ENCODE peak calls at places on chromosomes 2 and 18, in four cellular contexts. Y is AG09319; M is lower lobe of right lung; I is NK-92 treated with Interleukin-12 subunit alpha and Interleukin-12 subunit beta, amount 100 ng/mL, for 24 hours. P is an unnamed sample.

GRCh38 chr2:199111461-199111860 is 346.3 kb downstream of the SATB2 start:
- DNase-seq in I (no peak), M (no peak), Y (no peak), P (no peak)

GRCh38 chr18:13597068-13597467 is 129.3 kb downstream of the FAM210A start:
- DNase-seq in Y (no peak), I (no peak), M (no peak), P (no peak)

GRCh38 chr2:37631698-37632097 is 39.7 kb downstream of the CDC42EP3 start:
- DNase-seq in Y (no peak), I (no peak), M (no peak), P (no peak)

GRCh38 chr2:233794128-233794658 is 16.1 kb downstream of the MROH2A start:
- DNase-seq in Y (no peak), M (no peak), I (no peak), P (no peak)

GRCh38 chr2:166944909-166945308 is 56.6 kb downstream of the XIRP2 start:
- DNase-seq in I (no peak), Y (no peak), M (no peak), P (no peak)

GRCh38 chr2:240293126-240293864 is 142.2 kb upstream of the GPC1 start:
- DNase-seq in I (no peak), M (no peak), Y (no peak), P (no peak)

GRCh38 chr2:203692039-203692710 is 14.3 kb upstream of the CD28 start:
- DNase-seq in M (no peak), I (no peak), Y (no peak), P (no peak)

GRCh38 chr18:34809697-34810096 is 99.6 kb downstream of the DTNA start:
- DNase-seq in M (no peak), Y (peak; percentile 2), I (no peak), P (no peak)

GRCh38 chr2:5528741-5529140 is 163.4 kb upstream of the SOX11 start:
- DNase-seq in Y (no peak), I (no peak), M (no peak), P (no peak)

GRCh38 chr2:131049150-131049718 is 44.0 kb downstream of the FAM168B start:
- DNase-seq in M (no peak), I (no peak), Y (no peak), P (no peak)

GRCh38 chr2:73997813-73998212 is 13.1 kb downstream of the TET3 start:
- DNase-seq in Y (no peak), I (no peak), M (no peak), P (no peak)

GRCh38 chr2:49973917-49974368 is 819.6 kb upstream of the FSHR start:
- DNase-seq in I (peak; percentile 35), Y (no peak), M (peak; percentile 52), P (no peak)

GRCh38 chr2:12787891-12788783 is 71.4 kb downstream of the TRIB2 start:
- DNase-seq in I (no peak), M (no peak), Y (peak; percentile 32), P (peak; percentile 77)

GRCh38 chr2:3179208-3179607 is 198.4 kb downstream of the EIPR1 start:
- DNase-seq in I (no peak), M (no peak), Y (no peak), P (no peak)

GRCh38 chr2:234595829-234596228 is 98.9 kb upstream of the ARL4C start:
- DNase-seq in I (no peak), M (no peak), Y (peak; percentile 7), P (no peak)

GRCh38 chr2:28394331-28394877 is 1.7 kb downstream of the FOSL2 start:
- DNase-seq in I (no peak), M (peak; percentile 75), Y (peak; percentile 45), P (no peak)

GRCh38 chr2:207616185-207616584 is 9.0 kb downstream of the METTL21A start:
- DNase-seq in I (no peak), Y (no peak), M (no peak), P (no peak)

GRCh38 chr2:162258686-162259085 is 15.4 kb upstream of the FAP start:
- DNase-seq in I (no peak), Y (no peak), M (no peak), P (no peak)

GRCh38 chr18:31684279-31685096 is at the start of gene B4GALT6:
- DNase-seq in M (peak; percentile 48), I (no peak), Y (no peak), P (peak; percentile 13)

GRCh38 chr18:3051718-3052410 is 38.9 kb upstream of the LPIN2 start:
- DNase-seq in I (no peak), Y (no peak), M (no peak), P (no peak)

GRCh38 chr2:39416172-39416571 is 20.9 kb downstream of the MAP4K3 start:
- DNase-seq in M (no peak), I (no peak), Y (peak; percentile 78), P (no peak)

GRCh38 chr2:60899230-60899891 is 18.0 kb downstream of the REL start:
- DNase-seq in Y (no peak), M (no peak), I (no peak), P (no peak)

GRCh38 chr18:8982416-8983183 is 119.9 kb upstream of the NDUFV2 start:
- DNase-seq in I (no peak), M (no peak), Y (peak; percentile 84), P (peak; percentile 33)

GRCh38 chr2:203898697-203899096 is 31.1 kb downstream of the CTLA4 start:
- DNase-seq in Y (no peak), I (no peak), M (no peak), P (no peak)

GRCh38 chr18:58139627-58140026 is 95.6 kb downstream of the NEDD4L start:
- DNase-seq in Y (no peak), M (no peak), I (no peak), P (no peak)

GRCh38 chr2:201257381-201257940 is 2.9 kb upstream of the CASP8 start:
- DNase-seq in M (peak; percentile 71), Y (no peak), I (peak; percentile 28), P (no peak)

GRCh38 chr2:3807853-3808252 is 104.5 kb downstream of the DCDC2C start:
- DNase-seq in M (no peak), Y (no peak), I (no peak), P (no peak)

GRCh38 chr18:9475643-9476580 is 599 bp downstream of the RALBP1 start:
- DNase-seq in Y (no peak), M (no peak), I (no peak), P (no peak)

GRCh38 chr18:3593904-3594759 is 144.2 kb downstream of the TGIF1 start:
- DNase-seq in M (peak; percentile 80), I (peak; percentile 58), Y (peak; percentile 97), P (peak; percentile 89)

GRCh38 chr2:179341152-179341866 is 76.7 kb upstream of the SESTD1 start:
- DNase-seq in I (no peak), M (no peak), Y (no peak), P (no peak)

GRCh38 chr2:159249955-159250723 is 36.4 kb downstream of the WDSUB1 start:
- DNase-seq in I (peak; percentile 15), M (peak; percentile 55), Y (no peak), P (no peak)

GRCh38 chr18:48191494-48191893 is 217.7 kb downstream of the ZBTB7C start:
- DNase-seq in I (no peak), Y (no peak), M (no peak), P (no peak)

P was measured in brain pericyte.